ENCODE peak calls at places on chromosome 6, in ten cellular contexts. D is Panc1; L is DND-41; T is CD4-positive, alpha-beta T cell; S is PC-3; H is A549; N is IMR-90; X is mammary epithelial cell; P is colonic mucosa; U is stomach. B is an unnamed sample.
A peak's percentile ranks its signal among the peaks of the same experiment; 100 is the strongest.

GRCh38 chr6:149150999-149151398 is 166.5 kb upstream of the TAB2 start:
- DNase-seq in T (no peak), U (no peak), D (no peak), L (no peak), N (no peak), P (no peak), H (no peak), S (no peak), X (no peak), B (no peak)

GRCh38 chr6:69286341-69286740 is 510.5 kb downstream of the LMBRD1 start:
- DNase-seq in H (no peak), N (no peak), T (no peak), D (no peak), P (no peak), X (no peak), L (no peak), S (no peak), U (no peak), B (no peak)

GRCh38 chr6:41651962-41652657 is 13.8 kb downstream of the MDFI start:
- DNase-seq in P (no peak), S (no peak), D (no peak), U (no peak), T (no peak), H (no peak), X (no peak), N (no peak), L (no peak), B (no peak)

GRCh38 chr6:125821825-125822281 is 31.1 kb downstream of the NCOA7 start:
- DNase-seq in H (no peak), N (no peak), U (no peak), D (no peak), T (no peak), S (no peak), X (peak; percentile 21), P (peak; percentile 80), L (no peak), B (no peak)

GRCh38 chr6:89834884-89835792 is 5.5 kb downstream of the CASP8AP2 start:
- DNase-seq in H (no peak), U (no peak), L (no peak), P (no peak), T (no peak), D (no peak), N (peak; percentile 41), X (no peak), S (no peak), B (no peak)

GRCh38 chr6:26556263-26557070 is 18.3 kb downstream of the HMGN4 start:
- DNase-seq in X (peak; percentile 90), T (peak; percentile 30), P (no peak), D (peak; percentile 98), U (no peak), S (peak; percentile 93), N (peak; percentile 97), L (peak; percentile 39), H (peak; percentile 70), B (peak; percentile 78)

GRCh38 chr6:90765895-90766294 is 179.0 kb upstream of the MAP3K7 start:
- DNase-seq in X (no peak), T (no peak), P (no peak), L (no peak), D (no peak), S (no peak), H (no peak), N (no peak), U (no peak), B (peak; percentile 46)

GRCh38 chr6:105894556-105894955 is 191.6 kb upstream of the PRDM1 start:
- DNase-seq in U (no peak), D (no peak), N (no peak), T (no peak), P (no peak), L (no peak), H (no peak), X (peak; percentile 40), S (no peak), B (peak; percentile 67)

GRCh38 chr6:85593438-85594196 is at the start of gene SNX14:
- DNase-seq in L (peak; percentile 77), U (peak; percentile 96), N (peak; percentile 94), D (peak; percentile 76), X (peak; percentile 93), T (peak; percentile 61), S (peak; percentile 92), P (peak; percentile 97), H (peak; percentile 76), B (peak; percentile 85)
- TF ChIP-seq CTCF in L (no peak), U (no peak), N (peak; percentile 10), D (no peak), X (no peak), T (no peak), S (no peak), P (no peak), H (no peak), B (no peak)

DNA sequence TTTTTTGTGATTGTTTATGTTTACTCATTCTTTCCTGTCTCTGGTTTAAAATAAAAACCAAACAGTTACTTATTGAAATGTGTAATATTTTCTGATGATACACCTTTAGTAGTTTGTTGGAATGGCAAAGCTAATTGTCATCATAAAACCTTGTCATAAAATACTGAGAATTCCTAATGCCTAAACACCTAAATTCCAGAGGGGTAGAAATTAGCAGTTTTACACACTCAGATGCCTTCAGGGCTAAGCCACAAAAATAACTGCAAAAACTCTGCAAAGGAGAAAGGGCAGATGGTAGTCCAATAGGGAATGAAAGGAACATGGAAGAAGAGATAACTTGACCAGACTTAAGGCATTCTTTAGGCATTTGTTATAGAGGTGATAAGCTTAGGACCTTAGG is 30.3 kb downstream of the FAM83B start:
- DNase-seq in N (no peak), T (no peak), L (no peak), H (no peak), D (no peak), P (no peak), X (no peak), S (no peak), U (no peak), B (no peak)
- H3K27ac ChIP-seq in N (no peak overlapping the region), T (no peak overlapping the region), L (no peak overlapping the region), H (no peak overlapping the region), D (no peak overlapping the region), P (no peak overlapping the region), X (peak overlapping the region; percentile 3), S (no peak overlapping the region), U (no peak overlapping the region), B (peak overlapping the region; percentile 46)

GRCh38 chr6:156628805-156629204 is 148.4 kb upstream of the ARID1B start:
- DNase-seq in S (no peak), U (no peak), L (no peak), X (no peak), H (no peak), D (no peak), N (no peak), P (no peak), T (no peak), B (no peak)

GRCh38 chr6:156627524-156627923 is 149.7 kb upstream of the ARID1B start:
- DNase-seq in P (no peak), L (no peak), U (no peak), X (no peak), T (no peak), H (no peak), N (no peak), S (peak; percentile 29), D (no peak), B (no peak)

GRCh38 chr6:156634048-156634447 is 143.1 kb upstream of the ARID1B start:
- DNase-seq in H (no peak), S (no peak), X (no peak), U (no peak), L (no peak), P (no peak), N (no peak), T (no peak), D (no peak), B (no peak)

GRCh38 chr6:156633291-156633690 is 143.9 kb upstream of the ARID1B start:
- DNase-seq in D (no peak), T (no peak), S (no peak), N (no peak), U (no peak), P (no peak), L (no peak), H (no peak), X (no peak), B (no peak)

DNA sequence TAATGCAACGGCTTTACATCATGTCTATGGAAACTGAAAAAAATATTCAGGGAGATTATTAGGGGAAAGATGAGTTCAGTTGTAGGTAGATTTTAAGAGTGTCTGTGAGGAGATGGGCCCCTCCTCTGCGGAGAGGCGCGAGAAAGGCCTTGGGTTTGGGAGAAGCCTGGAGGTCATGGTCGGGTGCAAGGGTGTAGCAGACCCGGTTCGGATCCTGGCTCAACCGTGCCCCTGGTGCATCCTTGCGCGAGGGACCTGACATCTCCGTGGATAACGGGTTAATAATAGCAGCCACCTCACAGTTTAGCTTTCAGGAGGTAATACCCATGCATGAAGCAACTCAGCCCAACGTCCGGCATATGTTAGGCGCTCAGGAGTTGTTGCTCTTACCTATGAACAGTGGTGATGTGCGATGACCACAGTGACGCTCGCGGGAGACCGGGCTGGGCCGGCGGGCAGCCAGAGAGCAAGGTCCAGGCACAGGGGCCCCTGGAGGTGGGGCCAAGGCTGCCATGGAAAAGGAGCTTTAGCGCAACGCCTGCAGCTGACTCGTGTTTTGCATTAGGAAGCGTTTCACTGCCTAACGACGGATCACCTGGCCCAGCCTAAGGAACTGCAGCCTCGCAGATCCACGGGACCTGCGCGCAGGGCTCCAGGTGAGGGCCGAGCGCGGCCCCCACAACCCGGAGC is 146.4 kb upstream of the ARID1B start:
- DNase-seq in X (no peak), P (no peak), S (no peak), L (no peak), D (no peak), N (no peak), U (no peak), T (no peak), H (no peak), B (no peak)
- TF ChIP-seq CTCF in X (no peak), P (no peak), S (no peak), L (no peak), D (no peak), N (no peak), U (no peak), T (no peak), H (no peak), B (no peak)

GRCh38 chr6:108671175-108671574 is 110.5 kb downstream of the FOXO3 start:
- DNase-seq in S (no peak), L (no peak), N (no peak), H (no peak), P (no peak), X (no peak), D (no peak), T (no peak), U (no peak), B (no peak)

GRCh38 chr6:108671790-108672189 is 111.1 kb downstream of the FOXO3 start:
- DNase-seq in P (no peak), U (no peak), T (no peak), H (no peak), S (no peak), D (no peak), L (no peak), X (no peak), N (no peak), B (no peak)

GRCh38 chr6:108673602-108674001 is 112.9 kb downstream of the FOXO3 start:
- DNase-seq in D (peak; percentile 71), P (peak; percentile 85), S (peak; percentile 78), U (peak; percentile 50), H (peak; percentile 9), N (peak; percentile 29), L (no peak), T (no peak), X (peak; percentile 83), B (no peak)

GRCh38 chr6:108675226-108676160 is 114.8 kb downstream of the FOXO3 start:
- DNase-seq in N (no peak), L (no peak), P (peak; percentile 47), T (no peak), X (no peak), U (peak; percentile 41), S (no peak), D (no peak), H (no peak), B (no peak)

DNA sequence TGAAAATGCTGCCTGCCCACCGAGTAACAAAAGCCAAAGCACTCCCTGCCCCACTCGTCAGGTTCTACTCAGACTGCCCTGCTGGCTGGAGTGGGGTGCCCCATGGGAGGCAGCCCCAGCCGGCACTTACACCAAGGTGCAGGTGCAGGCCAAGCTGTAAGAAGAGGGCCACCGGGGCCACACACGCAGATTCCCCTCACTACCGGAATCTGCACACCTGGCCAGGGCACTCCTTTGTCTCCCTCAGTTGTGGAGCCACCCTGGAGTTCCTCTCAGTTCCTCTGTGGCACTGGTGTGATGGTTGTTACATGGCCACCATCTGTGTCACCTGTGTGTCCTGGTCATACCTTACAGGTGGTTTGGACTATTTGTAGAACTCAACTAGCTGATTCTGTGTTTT is 112.4 kb downstream of the FOXO3 start:
- DNase-seq in P (no peak), H (no peak), L (no peak), D (no peak), T (no peak), S (no peak), X (no peak), N (no peak), U (no peak), B (no peak)
- H3K27ac ChIP-seq in P (peak overlapping the region; percentile 41), H (no peak overlapping the region), L (no peak overlapping the region), D (no peak overlapping the region), T (no peak overlapping the region), S (peak overlapping the region; percentile 74), X (no peak overlapping the region), N (no peak overlapping the region), U (no peak overlapping the region), B (no peak overlapping the region)

B was measured in foreskin keratinocyte.